ENCODE peak calls at places on chromosomes 6 and 20, in ten cellular contexts. One of them, this sample, is unnamed. For H3K36me3, the result is how much of the 10 kb centered on the place peaks cover.

GRCh38 chr6:40036186-40036585 is 101.9 kb upstream of the MOCS1 start:
- DNase-seq in transverse colon: no peak
- DNase-seq in cardiac muscle cell: no peak
- DNase-seq in HCT116: no peak
- DNase-seq in spleen: no peak
- DNase-seq in CD8-positive, alpha-beta T cell: no peak
- DNase-seq in neural progenitor cell: no peak
- DNase-seq in endothelial cell of umbilical vein: no peak
- DNase-seq in right lobe of liver: no peak
- DNase-seq in psoas muscle: no peak
- DNase-seq in this sample: no peak

GRCh38 chr6:32047084-32047478 is 8.9 kb downstream of the CYP21A2 start:
- DNase-seq in transverse colon: peak
- DNase-seq in cardiac muscle cell: no peak
- DNase-seq in HCT116: peak
- DNase-seq in spleen: no peak
- DNase-seq in CD8-positive, alpha-beta T cell: no peak
- DNase-seq in neural progenitor cell: no peak
- DNase-seq in endothelial cell of umbilical vein: peak
- DNase-seq in right lobe of liver: no peak
- DNase-seq in psoas muscle: peak
- DNase-seq in this sample: no peak

GRCh38 chr20:19212524-19213502 is at the start of gene SLC24A3:
- DNase-seq in transverse colon: peak
- DNase-seq in cardiac muscle cell: peak
- DNase-seq in HCT116: no peak
- DNase-seq in spleen: peak
- DNase-seq in CD8-positive, alpha-beta T cell: no peak
- DNase-seq in neural progenitor cell: peak
- DNase-seq in endothelial cell of umbilical vein: no peak
- DNase-seq in right lobe of liver: peak
- DNase-seq in psoas muscle: peak
- DNase-seq in this sample: peak

GRCh38 chr6:137729866-137730629 is 137.0 kb upstream of the TNFAIP3 start:
- DNase-seq in transverse colon: no peak
- DNase-seq in cardiac muscle cell: peak
- DNase-seq in HCT116: no peak
- DNase-seq in spleen: no peak
- DNase-seq in CD8-positive, alpha-beta T cell: no peak
- DNase-seq in neural progenitor cell: no peak
- DNase-seq in endothelial cell of umbilical vein: no peak
- DNase-seq in right lobe of liver: no peak
- DNase-seq in psoas muscle: no peak
- DNase-seq in this sample: no peak

GRCh38 chr6:101011165-101011564 is 130.0 kb upstream of the ASCC3 start:
- DNase-seq in transverse colon: peak
- DNase-seq in cardiac muscle cell: no peak
- DNase-seq in HCT116: no peak
- DNase-seq in spleen: no peak
- DNase-seq in CD8-positive, alpha-beta T cell: no peak
- DNase-seq in neural progenitor cell: no peak
- DNase-seq in endothelial cell of umbilical vein: no peak
- DNase-seq in right lobe of liver: no peak
- DNase-seq in psoas muscle: no peak
- DNase-seq in this sample: no peak

GRCh38 chr6:165849539-165850430 is 186.7 kb upstream of the PDE10A start:
- DNase-seq in transverse colon: no peak
- DNase-seq in cardiac muscle cell: no peak
- DNase-seq in HCT116: no peak
- DNase-seq in spleen: no peak
- DNase-seq in CD8-positive, alpha-beta T cell: no peak
- DNase-seq in neural progenitor cell: peak
- DNase-seq in endothelial cell of umbilical vein: no peak
- DNase-seq in right lobe of liver: no peak
- DNase-seq in psoas muscle: peak
- DNase-seq in this sample: no peak

GRCh38 chr20:51610111-51610510 is 67.6 kb upstream of the NFATC2 start:
- DNase-seq in transverse colon: no peak
- DNase-seq in cardiac muscle cell: no peak
- DNase-seq in HCT116: no peak
- DNase-seq in spleen: no peak
- DNase-seq in CD8-positive, alpha-beta T cell: no peak
- DNase-seq in neural progenitor cell: no peak
- DNase-seq in endothelial cell of umbilical vein: no peak
- DNase-seq in right lobe of liver: no peak
- DNase-seq in psoas muscle: no peak
- DNase-seq in this sample: no peak

GRCh38 chr6:138161434-138162103 is at the start of gene ARFGEF3:
- DNase-seq in transverse colon: peak
- DNase-seq in cardiac muscle cell: peak
- DNase-seq in HCT116: no peak
- DNase-seq in spleen: peak
- DNase-seq in CD8-positive, alpha-beta T cell: peak
- DNase-seq in neural progenitor cell: peak
- DNase-seq in endothelial cell of umbilical vein: peak
- DNase-seq in right lobe of liver: peak
- DNase-seq in psoas muscle: peak
- DNase-seq in this sample: peak

GRCh38 chr20:62007127-62007647 is 58.5 kb downstream of the TAF4 start:
- DNase-seq in transverse colon: no peak
- DNase-seq in cardiac muscle cell: no peak
- DNase-seq in HCT116: no peak
- DNase-seq in spleen: no peak
- DNase-seq in CD8-positive, alpha-beta T cell: no peak
- DNase-seq in neural progenitor cell: no peak
- DNase-seq in endothelial cell of umbilical vein: no peak
- DNase-seq in right lobe of liver: no peak
- DNase-seq in psoas muscle: no peak
- DNase-seq in this sample: no peak
- H3K36me3 ChIP-seq in transverse colon: under half
- H3K36me3 ChIP-seq in cardiac muscle cell: under half
- H3K36me3 ChIP-seq in HCT116: under half
- H3K36me3 ChIP-seq in spleen: half or more
- H3K36me3 ChIP-seq in CD8-positive, alpha-beta T cell: under half
- H3K36me3 ChIP-seq in neural progenitor cell: under half
- H3K36me3 ChIP-seq in endothelial cell of umbilical vein: under half
- H3K36me3 ChIP-seq in right lobe of liver: under half
- H3K36me3 ChIP-seq in psoas muscle: half or more
- H3K36me3 ChIP-seq in this sample: half or more

GRCh38 chr20:61990484-61990883 is 75.2 kb downstream of the TAF4 start:
- DNase-seq in transverse colon: no peak
- DNase-seq in cardiac muscle cell: no peak
- DNase-seq in HCT116: no peak
- DNase-seq in spleen: no peak
- DNase-seq in CD8-positive, alpha-beta T cell: no peak
- DNase-seq in neural progenitor cell: no peak
- DNase-seq in endothelial cell of umbilical vein: no peak
- DNase-seq in right lobe of liver: no peak
- DNase-seq in psoas muscle: no peak
- DNase-seq in this sample: no peak

GRCh38 chr20:61989741-61990140 is 75.9 kb downstream of the TAF4 start:
- DNase-seq in transverse colon: no peak
- DNase-seq in cardiac muscle cell: no peak
- DNase-seq in HCT116: no peak
- DNase-seq in spleen: no peak
- DNase-seq in CD8-positive, alpha-beta T cell: no peak
- DNase-seq in neural progenitor cell: no peak
- DNase-seq in endothelial cell of umbilical vein: no peak
- DNase-seq in right lobe of liver: no peak
- DNase-seq in psoas muscle: no peak
- DNase-seq in this sample: no peak

GRCh38 chr20:61991476-61991875 is 74.2 kb downstream of the TAF4 start:
- DNase-seq in transverse colon: no peak
- DNase-seq in cardiac muscle cell: no peak
- DNase-seq in HCT116: no peak
- DNase-seq in spleen: no peak
- DNase-seq in CD8-positive, alpha-beta T cell: no peak
- DNase-seq in neural progenitor cell: no peak
- DNase-seq in endothelial cell of umbilical vein: no peak
- DNase-seq in right lobe of liver: no peak
- DNase-seq in psoas muscle: no peak
- DNase-seq in this sample: no peak

GRCh38 chr20:61986762-61987321 is 78.8 kb downstream of the TAF4 start:
- DNase-seq in transverse colon: no peak
- DNase-seq in cardiac muscle cell: peak
- DNase-seq in HCT116: no peak
- DNase-seq in spleen: no peak
- DNase-seq in CD8-positive, alpha-beta T cell: no peak
- DNase-seq in neural progenitor cell: no peak
- DNase-seq in endothelial cell of umbilical vein: no peak
- DNase-seq in right lobe of liver: no peak
- DNase-seq in psoas muscle: no peak
- DNase-seq in this sample: no peak

GRCh38 chr20:61988665-61989064 is 77.0 kb downstream of the TAF4 start:
- DNase-seq in transverse colon: no peak
- DNase-seq in cardiac muscle cell: no peak
- DNase-seq in HCT116: no peak
- DNase-seq in spleen: no peak
- DNase-seq in CD8-positive, alpha-beta T cell: no peak
- DNase-seq in neural progenitor cell: no peak
- DNase-seq in endothelial cell of umbilical vein: no peak
- DNase-seq in right lobe of liver: no peak
- DNase-seq in psoas muscle: no peak
- DNase-seq in this sample: no peak
- H3K36me3 ChIP-seq in transverse colon: under half
- H3K36me3 ChIP-seq in cardiac muscle cell: under half
- H3K36me3 ChIP-seq in HCT116: under half
- H3K36me3 ChIP-seq in spleen: half or more
- H3K36me3 ChIP-seq in CD8-positive, alpha-beta T cell: under half
- H3K36me3 ChIP-seq in neural progenitor cell: under half
- H3K36me3 ChIP-seq in endothelial cell of umbilical vein: under half
- H3K36me3 ChIP-seq in right lobe of liver: under half
- H3K36me3 ChIP-seq in psoas muscle: half or more
- H3K36me3 ChIP-seq in this sample: half or more

GRCh38 chr6:43871284-43871683 is 101.3 kb downstream of the VEGFA start:
- DNase-seq in transverse colon: no peak
- DNase-seq in cardiac muscle cell: no peak
- DNase-seq in HCT116: no peak
- DNase-seq in spleen: no peak
- DNase-seq in CD8-positive, alpha-beta T cell: no peak
- DNase-seq in neural progenitor cell: no peak
- DNase-seq in endothelial cell of umbilical vein: no peak
- DNase-seq in right lobe of liver: no peak
- DNase-seq in psoas muscle: no peak
- DNase-seq in this sample: no peak

GRCh38 chr6:43870660-43871061 is 100.7 kb downstream of the VEGFA start:
- DNase-seq in transverse colon: no peak
- DNase-seq in cardiac muscle cell: no peak
- DNase-seq in HCT116: no peak
- DNase-seq in spleen: no peak
- DNase-seq in CD8-positive, alpha-beta T cell: no peak
- DNase-seq in neural progenitor cell: no peak
- DNase-seq in endothelial cell of umbilical vein: no peak
- DNase-seq in right lobe of liver: no peak
- DNase-seq in psoas muscle: no peak
- DNase-seq in this sample: no peak

GRCh38 chr6:43869091-43869710 is 99.2 kb downstream of the VEGFA start:
- DNase-seq in transverse colon: no peak
- DNase-seq in cardiac muscle cell: no peak
- DNase-seq in HCT116: no peak
- DNase-seq in spleen: peak
- DNase-seq in CD8-positive, alpha-beta T cell: no peak
- DNase-seq in neural progenitor cell: no peak
- DNase-seq in endothelial cell of umbilical vein: no peak
- DNase-seq in right lobe of liver: no peak
- DNase-seq in psoas muscle: no peak
- DNase-seq in this sample: no peak

GRCh38 chr6:43868467-43868866 is 98.5 kb downstream of the VEGFA start:
- DNase-seq in transverse colon: no peak
- DNase-seq in cardiac muscle cell: no peak
- DNase-seq in HCT116: no peak
- DNase-seq in spleen: peak
- DNase-seq in CD8-positive, alpha-beta T cell: no peak
- DNase-seq in neural progenitor cell: no peak
- DNase-seq in endothelial cell of umbilical vein: no peak
- DNase-seq in right lobe of liver: no peak
- DNase-seq in psoas muscle: no peak
- DNase-seq in this sample: no peak

GRCh38 chr6:43869792-43870659 is 100.0 kb downstream of the VEGFA start:
- DNase-seq in transverse colon: no peak
- DNase-seq in cardiac muscle cell: no peak
- DNase-seq in HCT116: no peak
- DNase-seq in spleen: peak
- DNase-seq in CD8-positive, alpha-beta T cell: no peak
- DNase-seq in neural progenitor cell: no peak
- DNase-seq in endothelial cell of umbilical vein: no peak
- DNase-seq in right lobe of liver: no peak
- DNase-seq in psoas muscle: no peak
- DNase-seq in this sample: no peak
- H3K36me3 ChIP-seq in transverse colon: under half
- H3K36me3 ChIP-seq in cardiac muscle cell: under half
- H3K36me3 ChIP-seq in HCT116: under half
- H3K36me3 ChIP-seq in spleen: under half
- H3K36me3 ChIP-seq in CD8-positive, alpha-beta T cell: under half
- H3K36me3 ChIP-seq in neural progenitor cell: under half
- H3K36me3 ChIP-seq in endothelial cell of umbilical vein: under half
- H3K36me3 ChIP-seq in right lobe of liver: under half
- H3K36me3 ChIP-seq in psoas muscle: under half
- H3K36me3 ChIP-seq in this sample: under half

GRCh38 chr20:31693402-31693801 is 29.3 kb downstream of the BCL2L1 start:
- DNase-seq in transverse colon: no peak
- DNase-seq in cardiac muscle cell: no peak
- DNase-seq in HCT116: no peak
- DNase-seq in spleen: no peak
- DNase-seq in CD8-positive, alpha-beta T cell: no peak
- DNase-seq in neural progenitor cell: no peak
- DNase-seq in endothelial cell of umbilical vein: no peak
- DNase-seq in right lobe of liver: no peak
- DNase-seq in psoas muscle: no peak
- DNase-seq in this sample: no peak

GRCh38 chr20:31693987-31694661 is 28.5 kb downstream of the BCL2L1 start:
- DNase-seq in transverse colon: no peak
- DNase-seq in cardiac muscle cell: no peak
- DNase-seq in HCT116: no peak
- DNase-seq in spleen: no peak
- DNase-seq in CD8-positive, alpha-beta T cell: no peak
- DNase-seq in neural progenitor cell: peak
- DNase-seq in endothelial cell of umbilical vein: no peak
- DNase-seq in right lobe of liver: no peak
- DNase-seq in psoas muscle: no peak
- DNase-seq in this sample: no peak

GRCh38 chr20:31695849-31696804 is 26.5 kb downstream of the BCL2L1 start:
- DNase-seq in transverse colon: peak
- DNase-seq in cardiac muscle cell: no peak
- DNase-seq in HCT116: peak
- DNase-seq in spleen: no peak
- DNase-seq in CD8-positive, alpha-beta T cell: no peak
- DNase-seq in neural progenitor cell: no peak
- DNase-seq in endothelial cell of umbilical vein: peak
- DNase-seq in right lobe of liver: peak
- DNase-seq in psoas muscle: peak
- DNase-seq in this sample: no peak

GRCh38 chr20:31691646-31692275 is 30.9 kb downstream of the BCL2L1 start:
- DNase-seq in transverse colon: no peak
- DNase-seq in cardiac muscle cell: no peak
- DNase-seq in HCT116: no peak
- DNase-seq in spleen: no peak
- DNase-seq in CD8-positive, alpha-beta T cell: no peak
- DNase-seq in neural progenitor cell: no peak
- DNase-seq in endothelial cell of umbilical vein: no peak
- DNase-seq in right lobe of liver: no peak
- DNase-seq in psoas muscle: no peak
- DNase-seq in this sample: no peak

DNA sequence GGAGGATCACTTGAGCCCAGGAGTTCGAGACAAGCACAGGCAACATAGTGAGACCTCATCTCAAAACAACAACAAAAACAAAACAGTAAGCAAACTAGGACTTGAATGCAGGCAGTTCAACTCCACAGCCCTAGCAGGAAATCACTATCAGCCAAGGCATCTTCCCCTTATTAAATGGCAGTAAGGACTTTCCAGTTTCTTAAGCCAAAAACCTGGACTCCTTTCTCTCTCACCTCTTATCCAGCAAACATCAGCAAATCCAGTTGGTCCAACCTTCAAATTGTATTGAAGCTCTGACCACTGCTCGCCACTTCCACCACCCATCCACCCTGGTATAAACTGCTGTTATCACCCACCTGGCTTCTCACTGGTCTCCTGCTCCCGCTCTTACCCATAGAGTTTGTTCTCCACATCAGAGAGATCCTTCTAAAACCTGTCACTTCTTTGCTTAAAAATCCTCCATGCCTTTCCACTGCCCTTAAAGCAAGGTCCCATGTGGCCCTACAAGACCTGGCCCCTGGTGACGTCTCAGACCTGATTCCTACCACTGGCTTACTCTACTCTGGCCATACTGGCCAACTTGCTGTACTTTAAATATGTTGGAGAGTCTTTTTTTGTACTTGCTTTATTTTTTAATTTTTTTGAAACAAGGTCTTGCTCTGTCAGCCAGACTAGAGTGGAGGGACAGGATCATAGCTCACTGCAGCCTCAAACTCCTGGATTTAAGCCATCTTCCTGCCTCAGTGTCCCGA is 27.6 kb downstream of the BCL2L1 start:
- DNase-seq in transverse colon: no peak
- DNase-seq in cardiac muscle cell: no peak
- DNase-seq in HCT116: no peak
- DNase-seq in spleen: no peak
- DNase-seq in CD8-positive, alpha-beta T cell: no peak
- DNase-seq in neural progenitor cell: no peak
- DNase-seq in endothelial cell of umbilical vein: no peak
- DNase-seq in right lobe of liver: no peak
- DNase-seq in psoas muscle: no peak
- DNase-seq in this sample: no peak
- H3K36me3 ChIP-seq in transverse colon: under half
- H3K36me3 ChIP-seq in cardiac muscle cell: under half
- H3K36me3 ChIP-seq in HCT116: under half
- H3K36me3 ChIP-seq in spleen: under half
- H3K36me3 ChIP-seq in CD8-positive, alpha-beta T cell: under half
- H3K36me3 ChIP-seq in neural progenitor cell: under half
- H3K36me3 ChIP-seq in endothelial cell of umbilical vein: under half
- H3K36me3 ChIP-seq in right lobe of liver: under half
- H3K36me3 ChIP-seq in psoas muscle: under half
- H3K36me3 ChIP-seq in this sample: under half

This sample was measured in CD4-positive, CD25-positive, alpha-beta regulatory T cell.